ENCODE peak calls at places on chromosomes 3 and 15, in ten cellular contexts. One of them, this sample, is unnamed.

GRCh38 chr3:21705769-21706168 is 45.2 kb downstream of the ZNF385D start:
- DNase-seq in substantia nigra: peak
- DNase-seq in heart left ventricle: peak
- DNase-seq in A549: no peak
- DNase-seq in Peyer's patch: no peak
- DNase-seq in hepatocyte: no peak
- DNase-seq in foreskin keratinocyte: peak
- DNase-seq in upper lobe of right lung: no peak
- DNase-seq in brain microvascular endothelial cell: peak
- DNase-seq in dorsolateral prefrontal cortex: peak
- DNase-seq in this sample: peak

GRCh38 chr3:117661636-117662095 is 952.1 kb downstream of the TUSC7 start:
- DNase-seq in heart left ventricle: no peak
- DNase-seq in A549: no peak
- DNase-seq in dorsolateral prefrontal cortex: no peak
- DNase-seq in foreskin keratinocyte: peak
- DNase-seq in hepatocyte: no peak
- DNase-seq in upper lobe of right lung: no peak
- DNase-seq in Peyer's patch: no peak
- DNase-seq in substantia nigra: no peak
- DNase-seq in brain microvascular endothelial cell: peak
- DNase-seq in this sample: no peak

GRCh38 chr3:42742259-42742658 is 30.8 kb downstream of the CCDC13 start:
- DNase-seq in dorsolateral prefrontal cortex: no peak
- DNase-seq in A549: no peak
- DNase-seq in hepatocyte: no peak
- DNase-seq in Peyer's patch: no peak
- DNase-seq in upper lobe of right lung: no peak
- DNase-seq in substantia nigra: no peak
- DNase-seq in brain microvascular endothelial cell: no peak
- DNase-seq in foreskin keratinocyte: no peak
- DNase-seq in heart left ventricle: no peak
- DNase-seq in this sample: no peak

GRCh38 chr3:179660872-179661271 is 8.0 kb downstream of the USP13 start:
- DNase-seq in upper lobe of right lung: no peak
- DNase-seq in A549: no peak
- DNase-seq in foreskin keratinocyte: no peak
- DNase-seq in substantia nigra: no peak
- DNase-seq in Peyer's patch: no peak
- DNase-seq in heart left ventricle: no peak
- DNase-seq in dorsolateral prefrontal cortex: no peak
- DNase-seq in hepatocyte: no peak
- DNase-seq in brain microvascular endothelial cell: no peak
- DNase-seq in this sample: no peak

GRCh38 chr3:28667646-28668376 is 319.2 kb upstream of the AZI2 start:
- DNase-seq in heart left ventricle: peak
- DNase-seq in foreskin keratinocyte: peak
- DNase-seq in upper lobe of right lung: no peak
- DNase-seq in hepatocyte: peak
- DNase-seq in Peyer's patch: peak
- DNase-seq in substantia nigra: peak
- DNase-seq in A549: peak
- DNase-seq in dorsolateral prefrontal cortex: peak
- DNase-seq in brain microvascular endothelial cell: peak
- DNase-seq in this sample: no peak

GRCh38 chr15:63872759-63873510 is 39.2 kb upstream of the HERC1 start:
- DNase-seq in A549: no peak
- DNase-seq in upper lobe of right lung: no peak
- DNase-seq in brain microvascular endothelial cell: no peak
- DNase-seq in substantia nigra: no peak
- DNase-seq in dorsolateral prefrontal cortex: peak
- DNase-seq in Peyer's patch: no peak
- DNase-seq in foreskin keratinocyte: no peak
- DNase-seq in heart left ventricle: no peak
- DNase-seq in hepatocyte: no peak
- DNase-seq in this sample: no peak

GRCh38 chr3:122697952-122698625 is 17.4 kb downstream of the PARP14 start:
- DNase-seq in foreskin keratinocyte: peak
- DNase-seq in dorsolateral prefrontal cortex: no peak
- DNase-seq in hepatocyte: no peak
- DNase-seq in substantia nigra: no peak
- DNase-seq in Peyer's patch: peak
- DNase-seq in A549: no peak
- DNase-seq in brain microvascular endothelial cell: no peak
- DNase-seq in heart left ventricle: no peak
- DNase-seq in upper lobe of right lung: no peak
- DNase-seq in this sample: no peak

GRCh38 chr15:49877871-49878511 is 241.0 kb downstream of the ATP8B4 start:
- DNase-seq in heart left ventricle: no peak
- DNase-seq in upper lobe of right lung: no peak
- DNase-seq in foreskin keratinocyte: no peak
- DNase-seq in brain microvascular endothelial cell: no peak
- DNase-seq in dorsolateral prefrontal cortex: no peak
- DNase-seq in Peyer's patch: no peak
- DNase-seq in A549: no peak
- DNase-seq in hepatocyte: peak
- DNase-seq in substantia nigra: no peak
- DNase-seq in this sample: no peak

GRCh38 chr3:77150759-77151158 is 110.9 kb downstream of the ROBO2 start:
- DNase-seq in substantia nigra: no peak
- DNase-seq in A549: no peak
- DNase-seq in brain microvascular endothelial cell: no peak
- DNase-seq in foreskin keratinocyte: no peak
- DNase-seq in upper lobe of right lung: no peak
- DNase-seq in heart left ventricle: no peak
- DNase-seq in dorsolateral prefrontal cortex: no peak
- DNase-seq in hepatocyte: no peak
- DNase-seq in Peyer's patch: no peak
- DNase-seq in this sample: no peak

GRCh38 chr3:120710359-120710758 is 28.3 kb upstream of the HGD start:
- DNase-seq in Peyer's patch: no peak
- DNase-seq in upper lobe of right lung: no peak
- DNase-seq in hepatocyte: no peak
- DNase-seq in brain microvascular endothelial cell: no peak
- DNase-seq in foreskin keratinocyte: no peak
- DNase-seq in heart left ventricle: no peak
- DNase-seq in substantia nigra: no peak
- DNase-seq in A549: no peak
- DNase-seq in dorsolateral prefrontal cortex: no peak
- DNase-seq in this sample: no peak

GRCh38 chr15:71337197-71337845 is 222.1 kb downstream of the THSD4 start:
- DNase-seq in heart left ventricle: no peak
- DNase-seq in substantia nigra: no peak
- DNase-seq in A549: no peak
- DNase-seq in dorsolateral prefrontal cortex: no peak
- DNase-seq in brain microvascular endothelial cell: no peak
- DNase-seq in upper lobe of right lung: no peak
- DNase-seq in Peyer's patch: no peak
- DNase-seq in hepatocyte: peak
- DNase-seq in foreskin keratinocyte: peak
- DNase-seq in this sample: peak

GRCh38 chr15:71338251-71338650 is 223.0 kb downstream of the THSD4 start:
- DNase-seq in foreskin keratinocyte: no peak
- DNase-seq in hepatocyte: no peak
- DNase-seq in Peyer's patch: no peak
- DNase-seq in dorsolateral prefrontal cortex: no peak
- DNase-seq in brain microvascular endothelial cell: no peak
- DNase-seq in heart left ventricle: peak
- DNase-seq in A549: no peak
- DNase-seq in substantia nigra: no peak
- DNase-seq in upper lobe of right lung: no peak
- DNase-seq in this sample: no peak

GRCh38 chr15:71335591-71335990 is 220.3 kb downstream of the THSD4 start:
- DNase-seq in A549: no peak
- DNase-seq in foreskin keratinocyte: no peak
- DNase-seq in hepatocyte: no peak
- DNase-seq in heart left ventricle: no peak
- DNase-seq in dorsolateral prefrontal cortex: no peak
- DNase-seq in upper lobe of right lung: no peak
- DNase-seq in substantia nigra: no peak
- DNase-seq in brain microvascular endothelial cell: no peak
- DNase-seq in Peyer's patch: no peak
- DNase-seq in this sample: no peak

GRCh38 chr15:71334874-71335273 is 219.6 kb downstream of the THSD4 start:
- DNase-seq in heart left ventricle: no peak
- DNase-seq in foreskin keratinocyte: no peak
- DNase-seq in brain microvascular endothelial cell: no peak
- DNase-seq in hepatocyte: no peak
- DNase-seq in dorsolateral prefrontal cortex: no peak
- DNase-seq in Peyer's patch: no peak
- DNase-seq in A549: no peak
- DNase-seq in upper lobe of right lung: no peak
- DNase-seq in substantia nigra: no peak
- DNase-seq in this sample: no peak

DNA sequence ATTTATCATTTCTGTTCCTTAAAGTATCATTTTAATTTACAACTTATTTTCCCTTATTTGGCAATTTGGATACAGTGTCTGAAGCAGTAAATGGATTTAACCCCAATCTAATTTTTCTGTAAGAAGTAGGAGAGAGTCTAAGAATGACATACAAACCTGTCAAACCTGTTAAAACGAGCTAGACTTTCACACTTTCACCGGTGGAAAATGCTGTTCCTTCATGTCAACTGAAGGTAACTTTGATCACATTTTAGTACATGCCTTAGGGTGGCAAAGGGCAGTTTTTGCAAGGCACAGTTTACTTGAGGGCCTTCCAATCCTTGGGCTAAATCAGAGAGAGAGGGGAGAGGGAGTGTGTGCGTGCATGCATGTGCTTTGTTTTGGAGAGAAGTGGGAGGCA is 221.4 kb downstream of the THSD4 start:
- DNase-seq in dorsolateral prefrontal cortex: no peak
- DNase-seq in brain microvascular endothelial cell: no peak
- DNase-seq in substantia nigra: no peak
- DNase-seq in hepatocyte: no peak
- DNase-seq in foreskin keratinocyte: peak
- DNase-seq in heart left ventricle: no peak
- DNase-seq in A549: no peak
- DNase-seq in upper lobe of right lung: no peak
- DNase-seq in Peyer's patch: no peak
- DNase-seq in this sample: no peak
- H3K27ac ChIP-seq in dorsolateral prefrontal cortex: no peak
- H3K27ac ChIP-seq in brain microvascular endothelial cell: no peak
- H3K27ac ChIP-seq in substantia nigra: no peak
- H3K27ac ChIP-seq in hepatocyte: peak
- H3K27ac ChIP-seq in foreskin keratinocyte: peak
- H3K27ac ChIP-seq in heart left ventricle: peak
- H3K27ac ChIP-seq in A549: no peak
- H3K27ac ChIP-seq in upper lobe of right lung: no peak
- H3K27ac ChIP-seq in Peyer's patch: no peak
- H3K27ac ChIP-seq in this sample: peak

GRCh38 chr15:65069179-65069578 is 1.4 kb upstream of the RASL12 start:
- DNase-seq in foreskin keratinocyte: no peak
- DNase-seq in dorsolateral prefrontal cortex: no peak
- DNase-seq in substantia nigra: no peak
- DNase-seq in heart left ventricle: peak
- DNase-seq in upper lobe of right lung: no peak
- DNase-seq in hepatocyte: peak
- DNase-seq in A549: no peak
- DNase-seq in Peyer's patch: peak
- DNase-seq in brain microvascular endothelial cell: peak
- DNase-seq in this sample: no peak

GRCh38 chr15:65071381-65071811 is 3.6 kb upstream of the RASL12 start:
- DNase-seq in Peyer's patch: no peak
- DNase-seq in hepatocyte: no peak
- DNase-seq in dorsolateral prefrontal cortex: no peak
- DNase-seq in foreskin keratinocyte: no peak
- DNase-seq in substantia nigra: peak
- DNase-seq in A549: no peak
- DNase-seq in brain microvascular endothelial cell: no peak
- DNase-seq in upper lobe of right lung: no peak
- DNase-seq in heart left ventricle: peak
- DNase-seq in this sample: no peak

GRCh38 chr15:65072027-65072426 is 4.2 kb upstream of the RASL12 start:
- DNase-seq in upper lobe of right lung: no peak
- DNase-seq in heart left ventricle: peak
- DNase-seq in dorsolateral prefrontal cortex: no peak
- DNase-seq in foreskin keratinocyte: no peak
- DNase-seq in Peyer's patch: no peak
- DNase-seq in brain microvascular endothelial cell: no peak
- DNase-seq in substantia nigra: no peak
- DNase-seq in hepatocyte: no peak
- DNase-seq in A549: no peak
- DNase-seq in this sample: no peak

GRCh38 chr15:65068436-65068835 is 645 bp upstream of the RASL12 start:
- DNase-seq in dorsolateral prefrontal cortex: no peak
- DNase-seq in A549: no peak
- DNase-seq in brain microvascular endothelial cell: no peak
- DNase-seq in Peyer's patch: no peak
- DNase-seq in upper lobe of right lung: no peak
- DNase-seq in foreskin keratinocyte: no peak
- DNase-seq in substantia nigra: no peak
- DNase-seq in heart left ventricle: no peak
- DNase-seq in hepatocyte: no peak
- DNase-seq in this sample: no peak

GRCh38 chr15:65069779-65070546 is 2.2 kb upstream of the RASL12 start:
- DNase-seq in hepatocyte: no peak
- DNase-seq in foreskin keratinocyte: no peak
- DNase-seq in A549: no peak
- DNase-seq in Peyer's patch: no peak
- DNase-seq in brain microvascular endothelial cell: no peak
- DNase-seq in substantia nigra: no peak
- DNase-seq in upper lobe of right lung: no peak
- DNase-seq in heart left ventricle: no peak
- DNase-seq in dorsolateral prefrontal cortex: no peak
- DNase-seq in this sample: no peak
- H3K27ac ChIP-seq in hepatocyte: peak
- H3K27ac ChIP-seq in foreskin keratinocyte: no peak
- H3K27ac ChIP-seq in A549: no peak
- H3K27ac ChIP-seq in Peyer's patch: peak
- H3K27ac ChIP-seq in brain microvascular endothelial cell: no peak
- H3K27ac ChIP-seq in substantia nigra: no peak
- H3K27ac ChIP-seq in upper lobe of right lung: peak
- H3K27ac ChIP-seq in heart left ventricle: peak
- H3K27ac ChIP-seq in dorsolateral prefrontal cortex: no peak
- H3K27ac ChIP-seq in this sample: no peak

GRCh38 chr3:97871206-97871605 is 49.4 kb downstream of the CRYBG3 start:
- DNase-seq in Peyer's patch: no peak
- DNase-seq in A549: no peak
- DNase-seq in hepatocyte: no peak
- DNase-seq in dorsolateral prefrontal cortex: no peak
- DNase-seq in substantia nigra: no peak
- DNase-seq in heart left ventricle: no peak
- DNase-seq in upper lobe of right lung: no peak
- DNase-seq in brain microvascular endothelial cell: no peak
- DNase-seq in foreskin keratinocyte: no peak
- DNase-seq in this sample: no peak
- H3K27ac ChIP-seq in Peyer's patch: no peak
- H3K27ac ChIP-seq in A549: no peak
- H3K27ac ChIP-seq in hepatocyte: no peak
- H3K27ac ChIP-seq in dorsolateral prefrontal cortex: no peak
- H3K27ac ChIP-seq in substantia nigra: no peak
- H3K27ac ChIP-seq in heart left ventricle: no peak
- H3K27ac ChIP-seq in upper lobe of right lung: no peak
- H3K27ac ChIP-seq in brain microvascular endothelial cell: peak
- H3K27ac ChIP-seq in foreskin keratinocyte: peak
- H3K27ac ChIP-seq in this sample: no peak

DNA sequence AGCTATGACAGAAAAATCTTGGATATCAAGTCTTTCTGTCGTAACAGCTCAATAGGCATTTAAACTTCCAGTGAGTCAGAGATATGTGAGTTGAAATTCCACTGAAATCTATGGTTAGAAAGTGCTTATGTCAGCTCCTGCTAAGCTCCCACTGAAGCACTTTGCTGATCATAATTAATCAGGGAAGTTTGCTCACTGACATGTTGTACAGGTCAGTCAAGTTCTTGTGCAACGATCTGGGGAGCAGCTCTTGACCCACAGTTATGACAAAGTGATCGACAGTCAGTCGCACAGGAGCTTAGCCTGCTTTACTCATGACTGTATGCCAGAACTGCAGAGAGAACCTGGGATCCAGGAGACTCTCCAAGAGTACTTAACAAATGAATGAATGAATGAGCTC is 453.5 kb downstream of the SOX2 start:
- DNase-seq in dorsolateral prefrontal cortex: no peak
- DNase-seq in substantia nigra: no peak
- DNase-seq in foreskin keratinocyte: peak
- DNase-seq in brain microvascular endothelial cell: no peak
- DNase-seq in A549: no peak
- DNase-seq in hepatocyte: peak
- DNase-seq in upper lobe of right lung: no peak
- DNase-seq in Peyer's patch: no peak
- DNase-seq in heart left ventricle: no peak
- DNase-seq in this sample: peak
- H3K27ac ChIP-seq in dorsolateral prefrontal cortex: no peak
- H3K27ac ChIP-seq in substantia nigra: no peak
- H3K27ac ChIP-seq in foreskin keratinocyte: no peak
- H3K27ac ChIP-seq in brain microvascular endothelial cell: no peak
- H3K27ac ChIP-seq in A549: no peak
- H3K27ac ChIP-seq in hepatocyte: peak
- H3K27ac ChIP-seq in upper lobe of right lung: no peak
- H3K27ac ChIP-seq in Peyer's patch: no peak
- H3K27ac ChIP-seq in heart left ventricle: no peak
- H3K27ac ChIP-seq in this sample: peak

This sample was measured in epithelial cell of prostate.